ENCODE peak calls at places on chromosomes 6 and 20, in five cellular contexts. N is HS-27A; S is mesendoderm; X is activated naive CD4-positive, alpha-beta T cell treated with anti-CD3 and anti-CD28 coated beads, Interleukin-2, amount 10 ng/mL, durations not matched to agents 7 days and 5 days; V is uterus. F is an unnamed sample.

GRCh38 chr20:3995067-3995748 is 20.1 kb downstream of the RNF24 start:
- DNase-seq in N (no peak), S (peak), X (no peak), V (no peak), F (no peak)

GRCh38 chr6:128519931-128520435 is 416 bp downstream of the PTPRK start:
- DNase-seq in N (no peak), S (peak), X (peak), V (peak), F (no peak)

GRCh38 chr6:139904158-139904533 is 529.7 kb upstream of the CITED2 start:
- DNase-seq in N (no peak), S (no peak), X (no peak), V (no peak), F (no peak)

GRCh38 chr6:89412071-89413005 is at the start of gene RRAGD:
- DNase-seq in N (no peak), S (peak), X (peak), V (peak), F (peak)

GRCh38 chr20:10508060-10508459 is 73.0 kb downstream of the SLX4IP start:
- DNase-seq in N (no peak), S (no peak), X (no peak), V (peak), F (no peak)

GRCh38 chr6:8589941-8590676 is 154.8 kb upstream of the SLC35B3 start:
- DNase-seq in N (no peak), S (peak), X (no peak), V (no peak), F (no peak)

GRCh38 chr20:57708694-57709673 is 831 bp downstream of the PMEPA1 start:
- DNase-seq in N (no peak), S (no peak), X (no peak), V (peak), F (peak)

GRCh38 chr20:23366384-23366783 is 4.4 kb downstream of the GZF1 start:
- DNase-seq in N (no peak), S (no peak), X (no peak), V (no peak), F (no peak)

GRCh38 chr6:109690373-109690739 is 646 bp downstream of the AK9 start:
- DNase-seq in N (no peak), S (peak), X (peak), V (peak), F (peak)

GRCh38 chr20:38842558-38842981 is 37.1 kb downstream of the PPP1R16B start:
- DNase-seq in N (no peak), S (no peak), X (peak), V (no peak), F (no peak)

GRCh38 chr6:80197474-80197873 is 91.0 kb downstream of the BCKDHB start:
- DNase-seq in N (no peak), S (no peak), X (no peak), V (no peak), F (peak)

GRCh38 chr6:154969796-154970195 is 25.3 kb upstream of the TIAM2 start:
- DNase-seq in N (no peak), S (no peak), X (no peak), V (no peak), F (no peak)

GRCh38 chr6:129029778-129030177 is 146.8 kb downstream of the LAMA2 start:
- DNase-seq in N (no peak), S (peak), X (no peak), V (no peak), F (no peak)

GRCh38 chr6:168383062-168383854 is 57.7 kb upstream of the SMOC2 start:
- DNase-seq in N (no peak), S (no peak), X (no peak), V (no peak), F (no peak)

GRCh38 chr6:154852700-154853099 is 119.5 kb downstream of the SCAF8 start:
- DNase-seq in N (no peak), S (no peak), X (no peak), V (no peak), F (no peak)

GRCh38 chr6:156963712-156964700 is 186.8 kb downstream of the ARID1B start:
- DNase-seq in N (peak), S (peak), X (no peak), V (no peak), F (no peak)

GRCh38 chr20:52482049-52482448 is 290.5 kb upstream of the ZFP64 start:
- DNase-seq in N (no peak), S (no peak), X (no peak), V (no peak), F (no peak)

GRCh38 chr6:14635933-14636599 is 518.5 kb downstream of the CD83 start:
- DNase-seq in N (no peak), S (no peak), X (peak), V (no peak), F (no peak)

GRCh38 chr6:151291145-151292055 is 51.6 kb downstream of the AKAP12 start:
- DNase-seq in N (no peak), S (peak), X (no peak), V (peak), F (no peak)

GRCh38 chr20:41360831-41361756 is 5.5 kb downstream of the EMILIN3 start:
- DNase-seq in N (no peak), S (no peak), X (no peak), V (no peak), F (no peak)

GRCh38 chr6:148501178-148501590 is 158.5 kb downstream of the SASH1 start:
- DNase-seq in N (peak), S (no peak), X (no peak), V (peak), F (no peak)

GRCh38 chr6:5840742-5841141 is 166.0 kb downstream of the NRN1 start:
- DNase-seq in N (no peak), S (peak), X (no peak), V (no peak), F (no peak)

GRCh38 chr6:5645275-5645674 is 361.4 kb downstream of the NRN1 start:
- DNase-seq in N (no peak), S (no peak), X (no peak), V (no peak), F (no peak)

GRCh38 chr6:131937703-131938631 is 13.2 kb downstream of the CCN2 start:
- DNase-seq in N (no peak), S (peak), X (no peak), V (peak), F (no peak)

GRCh38 chr6:57193177-57193576 is 21.1 kb downstream of the BAG2 start:
- DNase-seq in N (no peak), S (no peak), X (no peak), V (no peak), F (no peak)

GRCh38 chr6:115706324-115706723 is 354.4 kb downstream of the FRK start:
- DNase-seq in N (no peak), S (no peak), X (no peak), V (no peak), F (no peak)

GRCh38 chr6:85078071-85078470 is 313.7 kb upstream of the TBX18 start:
- DNase-seq in N (peak), S (peak), X (no peak), V (no peak), F (peak)

GRCh38 chr6:14799928-14800327 is 445.9 kb upstream of the JARID2 start:
- DNase-seq in N (peak), S (peak), X (peak), V (peak), F (peak)

GRCh38 chr6:37483917-37484785 is 15.5 kb downstream of the CCDC167 start:
- DNase-seq in N (no peak), S (peak), X (peak), V (peak), F (peak)

GRCh38 chr6:133242761-133243590 is 1.8 kb downstream of the EYA4 start:
- DNase-seq in N (no peak), S (peak), X (no peak), V (no peak), F (peak)

GRCh38 chr6:20946890-20947289 is 412.6 kb downstream of the CDKAL1 start:
- DNase-seq in N (no peak), S (no peak), X (no peak), V (no peak), F (no peak)

GRCh38 chr6:150685860-150686259 is 86.2 kb downstream of the PLEKHG1 start:
- DNase-seq in N (no peak), S (peak), X (peak), V (no peak), F (peak)

GRCh38 chr20:54726687-54727086 is 251.3 kb downstream of the DOK5 start:
- DNase-seq in N (no peak), S (no peak), X (no peak), V (no peak), F (peak)

GRCh38 chr6:73579389-73579788 is 58.6 kb upstream of the EEF1A1 start:
- DNase-seq in N (no peak), S (no peak), X (no peak), V (peak), F (peak)

GRCh38 chr20:46485431-46485830 is 27.9 kb downstream of the ZNF334 start:
- DNase-seq in N (no peak), S (peak), X (no peak), V (no peak), F (no peak)

GRCh38 chr6:78954740-78955139 is 87.4 kb downstream of the IRAK1BP1 start:
- DNase-seq in N (no peak), S (no peak), X (no peak), V (no peak), F (no peak)

GRCh38 chr6:88870728-88871330 is 92.6 kb downstream of the RNGTT start:
- DNase-seq in N (no peak), S (peak), X (peak), V (no peak), F (peak)